ENCODE peak calls at places on chromosomes 1 and 21, in six cellular contexts. G is AG04450, B is astrocyte of the spinal cord, V is cardiac muscle cell, A is H9, W is bronchial epithelial cell. C is an unnamed sample.

GRCh38 chr1:44289530-44289929 is 65.5 kb downstream of the ERI3 start:
- DNase-seq in W (no peak), B (no peak), V (no peak), G (no peak), A (no peak), C (no peak)

GRCh38 chr1:8077120-8077573 is 51.0 kb upstream of the ERRFI1 start:
- DNase-seq in G (no peak), B (peak; percentile 95), W (peak; percentile 91), A (peak; percentile 41), V (peak; percentile 95), C (peak; percentile 59)

GRCh38 chr21:34018910-34019309 is 54.5 kb upstream of the MRPS6 start:
- DNase-seq in V (no peak), A (no peak), W (no peak), B (no peak), G (no peak), C (no peak)

GRCh38 chr1:211606327-211606913 is 27.5 kb upstream of the SLC30A1 start:
- DNase-seq in W (no peak), B (no peak), V (no peak), A (no peak), G (no peak), C (no peak)

GRCh38 chr1:232142403-232143314 is 487.3 kb downstream of the SIPA1L2 start:
- DNase-seq in W (peak; percentile 66), G (peak; percentile 27), B (peak; percentile 91), A (no peak), V (peak; percentile 71), C (peak; percentile 77)

GRCh38 chr21:36694593-36695282 is 4.2 kb upstream of the SIM2 start:
- DNase-seq in V (no peak), W (no peak), G (no peak), A (no peak), B (no peak), C (no peak)

GRCh38 chr1:235050911-235051360 is 77.7 kb downstream of the TOMM20 start:
- DNase-seq in V (peak; percentile 84), B (peak; percentile 56), W (peak; percentile 29), A (peak; percentile 54), G (no peak), C (no peak)

GRCh38 chr1:31715097-31715872 is 11.5 kb upstream of the COL16A1 start:
- DNase-seq in A (peak; percentile 100), W (peak; percentile 76), B (peak; percentile 91), G (peak; percentile 55), V (peak; percentile 95), C (peak; percentile 77)

GRCh38 chr1:211145944-211146343 is 12.0 kb upstream of the KCNH1 start:
- DNase-seq in B (no peak), A (no peak), G (no peak), V (no peak), W (peak; percentile 29), C (no peak)

GRCh38 chr1:248243204-248243603 is 12.0 kb downstream of the OR2M4 start:
- DNase-seq in A (no peak), W (peak; percentile 29), G (no peak), V (peak; percentile 17), B (peak; percentile 2), C (no peak)

GRCh38 chr1:212414328-212415106 is at the start of gene PACC1:
- DNase-seq in B (peak; percentile 76), A (peak; percentile 98), V (peak; percentile 91), G (peak; percentile 63), W (peak; percentile 70), C (peak; percentile 14)

GRCh38 chr1:222974496-222974895 is 159.7 kb downstream of the DISP1 start:
- DNase-seq in G (peak; percentile 51), V (peak; percentile 90), W (peak; percentile 46), B (peak; percentile 87), A (no peak), C (peak; percentile 92)

GRCh38 chr1:229567109-229567868 is 8.8 kb upstream of the ABCB10 start:
- DNase-seq in V (no peak), B (no peak), G (no peak), W (peak; percentile 27), A (no peak), C (no peak)

GRCh38 chr1:183845681-183846080 is 40.8 kb downstream of the RGL1 start:
- DNase-seq in W (no peak), B (no peak), A (no peak), G (no peak), V (no peak), C (no peak)

GRCh38 chr1:237863234-237863633 is 27.5 kb downstream of the ZP4 start:
- DNase-seq in V (no peak), B (no peak), G (no peak), W (no peak), A (no peak), C (no peak)

DNA sequence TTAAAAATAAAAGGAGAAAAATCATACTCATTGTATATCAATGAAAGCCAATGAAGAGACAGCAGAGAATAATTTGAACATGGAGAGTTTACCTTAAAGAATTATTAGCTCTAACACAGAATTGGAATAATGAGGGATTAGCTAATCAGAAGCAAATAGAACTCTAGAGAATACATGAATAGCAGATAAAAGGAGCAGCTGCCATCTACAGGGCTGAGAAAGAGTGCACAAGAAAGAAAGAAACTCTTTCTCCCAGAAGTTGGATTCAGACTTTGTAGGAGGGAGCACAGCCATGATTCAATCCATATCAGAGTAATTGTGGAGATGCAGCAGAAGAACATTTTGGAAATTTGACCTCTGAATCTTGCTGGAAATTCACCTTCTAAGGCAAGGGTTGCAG is 1171.2 kb downstream of the PLA2G4A start:
- DNase-seq in V (peak; percentile 25), G (no peak), B (no peak), A (no peak), W (peak; percentile 2), C (no peak)
- TF ChIP-seq CTCF in V (peak; percentile 34), G (peak; percentile 29), B (peak; percentile 19), A (peak; percentile 35), W (peak; percentile 18), C (no peak)

GRCh38 chr1:46991083-46991923 is 32.2 kb upstream of the CYP4X1 start:
- DNase-seq in B (peak; percentile 5), W (peak; percentile 38), V (peak; percentile 27), G (no peak), A (peak; percentile 62), C (no peak)
- TF ChIP-seq CTCF in B (no peak), W (peak; percentile 47), V (peak; percentile 21), G (no peak), A (peak; percentile 57), C (no peak)

GRCh38 chr1:57124768-57125446 is 159.1 kb upstream of the C8B start:
- DNase-seq in W (peak; percentile 92), V (peak; percentile 13), B (peak; percentile 73), G (no peak), A (no peak), C (no peak)
- TF ChIP-seq CTCF in W (peak; percentile 23), V (no peak), B (no peak), G (no peak), A (peak; percentile 55), C (peak; percentile 7)

DNA sequence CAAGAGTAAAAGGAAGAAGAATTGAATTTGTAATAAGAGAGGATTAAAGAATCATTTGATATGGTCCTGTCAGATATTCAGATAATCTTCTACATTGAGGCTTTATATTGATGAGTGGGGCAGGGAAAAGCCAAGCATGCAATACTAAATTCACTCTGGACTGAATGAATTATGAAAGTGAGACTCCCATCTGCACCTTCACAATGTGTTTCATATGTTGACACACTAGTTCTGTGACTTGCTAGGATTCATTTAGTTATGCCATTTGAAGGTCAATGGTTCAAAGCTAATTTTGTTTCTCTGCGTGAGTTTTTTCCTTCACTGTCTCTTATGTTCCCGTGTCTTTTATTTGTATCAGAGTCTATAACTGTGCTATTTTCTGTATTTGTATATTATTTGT is 1332.6 kb downstream of the KCNT2 start:
- DNase-seq in A (no peak), V (no peak), W (no peak), G (no peak), B (no peak), C (no peak)
- TF ChIP-seq CTCF in A (no peak), V (no peak), W (no peak), G (no peak), B (no peak), C (no peak)

GRCh38 chr21:46264690-46265144 is 20.7 kb downstream of the MCM3AP start:
- DNase-seq in V (no peak), W (no peak), G (no peak), B (no peak), A (no peak), C (no peak)
- TF ChIP-seq CTCF in V (no peak), W (no peak), G (no peak), B (no peak), A (no peak), C (no peak)

GRCh38 chr1:61053712-61054608 is 28.4 kb upstream of the NFIA start:
- DNase-seq in G (no peak), B (no peak), V (peak; percentile 27), W (no peak), A (peak; percentile 44), C (no peak)
- TF ChIP-seq CTCF in G (no peak), B (no peak), V (peak; percentile 10), W (no peak), A (no peak), C (no peak)

GRCh38 chr1:153288634-153289275 is 24.0 kb downstream of the PGLYRP3 start:
- DNase-seq in V (peak; percentile 2), B (no peak), W (peak; percentile 86), A (peak; percentile 69), G (no peak), C (no peak)
- TF ChIP-seq CTCF in V (peak; percentile 36), B (peak; percentile 32), W (peak; percentile 89), A (peak; percentile 85), G (peak; percentile 45), C (peak; percentile 47)

DNA sequence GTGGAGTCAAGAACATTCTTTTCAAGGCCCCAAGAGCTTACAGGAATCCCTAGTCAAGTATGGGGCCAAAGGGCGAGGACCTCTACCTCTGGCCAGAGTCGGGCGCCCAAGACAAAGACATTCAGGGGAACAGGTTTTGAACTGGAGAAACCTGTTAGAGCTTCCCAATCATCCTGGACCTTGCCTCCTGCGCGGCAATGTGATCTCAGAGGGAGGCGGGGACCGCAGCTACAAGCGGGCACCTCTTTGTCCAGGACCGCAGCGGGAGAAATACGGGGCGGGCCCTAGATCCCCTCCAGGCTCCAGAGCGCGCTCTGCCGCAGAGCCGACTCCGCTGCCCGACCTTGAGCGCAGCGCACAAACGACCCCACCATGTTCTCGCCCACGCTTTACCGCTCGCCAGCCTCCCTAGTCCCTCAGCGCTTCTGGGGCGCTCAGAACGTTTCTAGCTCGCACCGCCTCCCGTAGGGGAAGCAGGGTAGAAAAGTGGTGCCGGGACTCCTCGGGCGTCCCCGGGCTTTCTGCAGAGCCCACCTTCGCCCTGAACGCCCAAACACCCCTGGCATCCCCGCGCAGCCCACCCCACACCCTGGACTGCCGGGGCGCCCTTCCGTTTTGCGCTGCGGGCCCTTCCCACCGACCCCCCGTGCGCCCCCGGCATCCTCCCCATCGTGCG is 28.1 kb downstream of the RABIF start:
- DNase-seq in B (peak; percentile 22), W (peak; percentile 79), V (peak; percentile 42), A (peak; percentile 93), G (no peak), C (no peak)
- TF ChIP-seq CTCF in B (no peak), W (no peak), V (no peak), A (no peak), G (no peak), C (no peak)